ENCODE peak calls at places on chromosomes 12 and 14, in eight cellular contexts. K is colonic mucosa, D is upper lobe of right lung, Z is PC-3, U is neuronal stem cell, M is SK-N-MC, N is A549, S is uterus. X is an unnamed sample.

GRCh38 chr12:50934981-50935807 is 17.1 kb upstream of the HIGD1C start:
- DNase-seq in N (no peak), Z (no peak), D (no peak), U (no peak), S (no peak), K (no peak), M (no peak), X (no peak)

GRCh38 chr12:47828008-47828966 is 8.6 kb upstream of the HDAC7 start:
- DNase-seq in K (no peak), D (no peak), Z (no peak), N (no peak), U (no peak), S (no peak), M (no peak), X (no peak)

GRCh38 chr12:54368709-54369596 is 4.7 kb upstream of the GPR84 start:
- DNase-seq in D (peak; percentile 93), N (peak; percentile 82), M (peak; percentile 81), Z (peak; percentile 91), U (peak; percentile 79), S (peak; percentile 92), K (peak; percentile 94), X (no peak)

GRCh38 chr14:38544766-38545165 is 288.9 kb upstream of the CLEC14A start:
- DNase-seq in U (no peak), N (no peak), S (no peak), M (no peak), K (no peak), D (no peak), Z (no peak), X (no peak)

GRCh38 chr14:105487449-105487985 is 831 bp downstream of the CRIP1 start:
- DNase-seq in M (no peak), D (peak; percentile 88), Z (no peak), U (no peak), N (no peak), K (peak; percentile 78), S (no peak), X (no peak)

GRCh38 chr12:106064622-106065021 is 74.1 kb downstream of the NUAK1 start:
- DNase-seq in S (no peak), Z (no peak), K (no peak), N (no peak), M (no peak), D (no peak), U (no peak), X (no peak)

GRCh38 chr12:75481774-75482173 is 1.2 kb downstream of the GLIPR1 start:
- DNase-seq in S (peak; percentile 39), U (no peak), Z (no peak), N (no peak), M (no peak), D (no peak), K (no peak), X (no peak)

GRCh38 chr12:75556306-75556899 is 45.0 kb upstream of the KRR1 start:
- DNase-seq in M (peak; percentile 50), S (no peak), K (no peak), Z (peak; percentile 49), U (no peak), D (no peak), N (no peak), X (no peak)

GRCh38 chr14:64114166-64114565 is 180.0 kb downstream of the ESR2 start:
- DNase-seq in M (no peak), N (no peak), U (no peak), S (no peak), D (no peak), K (peak; percentile 47), Z (no peak), X (no peak)

GRCh38 chr14:68946423-68946822 is 32.7 kb downstream of the ACTN1 start:
- DNase-seq in M (no peak), U (no peak), K (no peak), S (no peak), D (no peak), N (no peak), Z (no peak), X (no peak)

GRCh38 chr12:62714409-62715075 is 220.4 kb downstream of the PPM1H start:
- DNase-seq in S (no peak), K (no peak), U (no peak), N (no peak), D (no peak), M (no peak), Z (no peak), X (no peak)

GRCh38 chr12:53803703-53804102 is 51.9 kb upstream of the CISTR start:
- DNase-seq in N (no peak), Z (no peak), U (no peak), S (no peak), K (no peak), D (no peak), M (no peak), X (no peak)

GRCh38 chr12:5456906-5457305 is 25.0 kb downstream of the NTF3 start:
- DNase-seq in S (no peak), M (no peak), K (no peak), D (no peak), N (no peak), Z (no peak), U (no peak), X (no peak)

GRCh38 chr12:117026343-117026742 is 72.9 kb downstream of the TESC start:
- DNase-seq in N (no peak), M (no peak), U (no peak), K (no peak), Z (no peak), D (no peak), S (no peak), X (no peak)

GRCh38 chr12:62840311-62840710 is 94.6 kb downstream of the PPM1H start:
- DNase-seq in M (no peak), U (no peak), K (no peak), S (no peak), N (no peak), D (no peak), Z (peak; percentile 42), X (no peak)

GRCh38 chr12:9349888-9350885 is 142.0 kb upstream of the PZP start:
- DNase-seq in S (no peak), U (no peak), Z (peak; percentile 30), K (no peak), N (no peak), D (no peak), M (no peak), X (no peak)

GRCh38 chr12:123808167-123808566 is 46.1 kb downstream of the DNAH10 start:
- DNase-seq in N (peak; percentile 74), Z (peak; percentile 37), K (no peak), U (no peak), S (no peak), D (no peak), M (no peak), X (peak; percentile 7)

GRCh38 chr12:76449572-76449971 is 101.4 kb upstream of the BBS10 start:
- DNase-seq in K (no peak), Z (peak; percentile 87), D (no peak), N (no peak), U (no peak), M (no peak), S (no peak), X (no peak)

GRCh38 chr12:123401753-123402683 is 18.1 kb downstream of the KMT5A start:
- DNase-seq in K (no peak), D (no peak), S (no peak), M (no peak), U (no peak), N (no peak), Z (no peak), X (peak; percentile 50)

GRCh38 chr14:76953196-76953945 is 75.1 kb downstream of the IRF2BPL start:
- DNase-seq in N (peak; percentile 90), M (no peak), S (peak; percentile 81), Z (peak; percentile 98), D (peak; percentile 86), K (peak; percentile 78), U (no peak), X (no peak)

GRCh38 chr14:101713641-101714349 is 47.7 kb upstream of the PPP2R5C start:
- DNase-seq in M (no peak), S (peak; percentile 7), N (no peak), D (no peak), Z (no peak), U (no peak), K (peak; percentile 12), X (no peak)

GRCh38 chr14:37595809-37596595 is 573 bp downstream of the TTC6 start:
- DNase-seq in M (no peak), K (peak; percentile 94), D (peak; percentile 91), S (no peak), U (peak; percentile 46), N (peak; percentile 86), Z (peak; percentile 98), X (no peak)

GRCh38 chr12:72774023-72774422 is 501.9 kb downstream of the TRHDE start:
- DNase-seq in D (no peak), U (no peak), M (no peak), S (no peak), Z (no peak), N (no peak), K (no peak), X (no peak)
- H3K27ac ChIP-seq in D (no peak overlapping the region), U (no peak overlapping the region), M (no peak overlapping the region), S (no peak overlapping the region), Z (no peak overlapping the region), N (no peak overlapping the region), K (no peak overlapping the region), X (no peak overlapping the region)

GRCh38 chr14:42918615-42919014 is 1311.9 kb downstream of the LRFN5 start:
- DNase-seq in N (no peak), S (no peak), K (no peak), Z (no peak), D (no peak), U (no peak), M (no peak), X (no peak)
- H3K9me3 ChIP-seq in N (no peaks in the 10 kb centered on the region), S (no peaks in the 10 kb centered on the region), K (no peaks in the 10 kb centered on the region), Z (no peaks in the 10 kb centered on the region), D (no peaks in the 10 kb centered on the region), U (no peaks in the 10 kb centered on the region), M (no peaks in the 10 kb centered on the region), X (no peaks in the 10 kb centered on the region)

GRCh38 chr14:89417111-89417468 is at the start of gene FOXN3:
- DNase-seq in Z (peak; percentile 90), U (peak; percentile 86), M (no peak), S (peak; percentile 92), N (peak; percentile 80), K (peak; percentile 95), D (peak; percentile 96), X (no peak)
- H3K27ac ChIP-seq in Z (peak within 1 kb of the TSS; percentile 29), U (peak within 1 kb of the TSS; percentile 37), M (no peak within 1 kb of the TSS), S (peak within 1 kb of the TSS; percentile 92), N (peak within 1 kb of the TSS; percentile 93), K (peak within 1 kb of the TSS; percentile 96), D (peak within 1 kb of the TSS; percentile 94), X (no peak within 1 kb of the TSS)

DNA sequence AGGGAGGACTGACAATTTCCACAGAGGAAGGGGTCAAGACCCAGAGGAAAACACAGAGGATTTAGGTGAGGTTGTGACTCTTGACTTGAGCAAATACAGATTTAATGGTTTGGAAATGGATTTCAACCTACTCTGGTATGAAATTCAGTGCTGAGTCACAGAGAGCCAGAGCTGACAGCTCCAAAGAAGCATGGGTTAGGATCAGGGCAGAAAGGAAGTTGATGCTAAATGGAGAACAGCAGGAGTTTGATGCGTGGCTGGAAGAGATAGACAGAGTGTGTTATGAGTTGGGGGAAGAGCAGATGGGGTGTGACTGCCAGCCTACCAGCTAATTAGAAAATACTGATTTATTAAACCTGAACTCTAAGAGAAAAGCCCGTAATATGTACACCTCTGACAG is 272.6 kb downstream of the FOXG1 start:
- DNase-seq in S (no peak), Z (peak; percentile 11), D (no peak), M (no peak), N (no peak), U (no peak), K (no peak), X (no peak)
- H3K9me3 ChIP-seq in S (no peaks in the 10 kb centered on the region), Z (no peaks in the 10 kb centered on the region), D (no peaks in the 10 kb centered on the region), M (no peaks in the 10 kb centered on the region), N (no peaks in the 10 kb centered on the region), U (no peaks in the 10 kb centered on the region), K (no peaks in the 10 kb centered on the region), X (no peaks in the 10 kb centered on the region)

GRCh38 chr14:54440037-54440436 is 1.1 kb downstream of the CNIH1 start:
- DNase-seq in S (no peak), D (no peak), Z (no peak), U (no peak), K (no peak), M (no peak), N (no peak), X (no peak)
- H3K27ac ChIP-seq in S (peak overlapping the region; percentile 93), D (no peak overlapping the region), Z (peak overlapping the region; percentile 74), U (peak overlapping the region; percentile 100), K (peak overlapping the region; percentile 90), M (peak overlapping the region; percentile 88), N (peak overlapping the region; percentile 94), X (no peak overlapping the region)

X was measured in iPS DF 6.9.